ENCODE peak calls at places on chromosomes 7 and 10, in nine cellular contexts. One of them, this sample, is unnamed.

GRCh38 chr10:113705344-113705878 is 25.7 kb downstream of the CASP7 start:
- DNase-seq in A549: no peak
- DNase-seq in heart left ventricle: no peak
- DNase-seq in body of pancreas: no peak
- DNase-seq in ovary: no peak
- DNase-seq in Peyer's patch: no peak
- DNase-seq in erythroblast: no peak
- DNase-seq in transverse colon: no peak
- DNase-seq in adrenal gland: no peak
- DNase-seq in this sample: no peak

GRCh38 chr7:132380065-132380464 is 196.2 kb downstream of the PLXNA4 start:
- DNase-seq in Peyer's patch: no peak
- DNase-seq in A549: no peak
- DNase-seq in body of pancreas: peak
- DNase-seq in heart left ventricle: no peak
- DNase-seq in erythroblast: no peak
- DNase-seq in ovary: peak
- DNase-seq in adrenal gland: no peak
- DNase-seq in transverse colon: no peak
- DNase-seq in this sample: no peak

GRCh38 chr10:102451105-102451969 is at the start of gene C10orf95:
- DNase-seq in A549: no peak
- DNase-seq in heart left ventricle: no peak
- DNase-seq in ovary: no peak
- DNase-seq in erythroblast: no peak
- DNase-seq in body of pancreas: peak
- DNase-seq in adrenal gland: peak
- DNase-seq in Peyer's patch: no peak
- DNase-seq in transverse colon: peak
- DNase-seq in this sample: no peak

GRCh38 chr7:134365341-134366054 is 48.8 kb upstream of the SLC35B4 start:
- DNase-seq in Peyer's patch: no peak
- DNase-seq in body of pancreas: no peak
- DNase-seq in adrenal gland: no peak
- DNase-seq in transverse colon: no peak
- DNase-seq in erythroblast: no peak
- DNase-seq in ovary: no peak
- DNase-seq in heart left ventricle: no peak
- DNase-seq in A549: peak
- DNase-seq in this sample: no peak

GRCh38 chr7:30733216-30733615 is 18.7 kb upstream of the INMT start:
- DNase-seq in A549: no peak
- DNase-seq in Peyer's patch: no peak
- DNase-seq in heart left ventricle: no peak
- DNase-seq in body of pancreas: no peak
- DNase-seq in transverse colon: no peak
- DNase-seq in ovary: no peak
- DNase-seq in erythroblast: no peak
- DNase-seq in adrenal gland: no peak
- DNase-seq in this sample: no peak

GRCh38 chr10:108597657-108598319 is 1325.5 kb downstream of the XPNPEP1 start:
- DNase-seq in heart left ventricle: no peak
- DNase-seq in erythroblast: no peak
- DNase-seq in ovary: no peak
- DNase-seq in Peyer's patch: no peak
- DNase-seq in adrenal gland: no peak
- DNase-seq in body of pancreas: no peak
- DNase-seq in A549: no peak
- DNase-seq in transverse colon: no peak
- DNase-seq in this sample: no peak

GRCh38 chr10:3631709-3632330 is 153.2 kb downstream of the KLF6 start:
- DNase-seq in transverse colon: no peak
- DNase-seq in body of pancreas: no peak
- DNase-seq in Peyer's patch: no peak
- DNase-seq in A549: no peak
- DNase-seq in ovary: no peak
- DNase-seq in heart left ventricle: no peak
- DNase-seq in erythroblast: no peak
- DNase-seq in adrenal gland: no peak
- DNase-seq in this sample: no peak

GRCh38 chr10:128063736-128064614 is 62.2 kb downstream of the MKI67 start:
- DNase-seq in adrenal gland: no peak
- DNase-seq in ovary: no peak
- DNase-seq in body of pancreas: no peak
- DNase-seq in Peyer's patch: peak
- DNase-seq in erythroblast: no peak
- DNase-seq in heart left ventricle: peak
- DNase-seq in transverse colon: no peak
- DNase-seq in A549: no peak
- DNase-seq in this sample: no peak

GRCh38 chr10:60426425-60426824 is 36.8 kb upstream of the ANK3 start:
- DNase-seq in A549: peak
- DNase-seq in body of pancreas: no peak
- DNase-seq in Peyer's patch: no peak
- DNase-seq in ovary: no peak
- DNase-seq in adrenal gland: no peak
- DNase-seq in transverse colon: no peak
- DNase-seq in heart left ventricle: no peak
- DNase-seq in erythroblast: no peak
- DNase-seq in this sample: no peak

GRCh38 chr7:78350926-78351325 is 552.4 kb downstream of the PHTF2 start:
- DNase-seq in body of pancreas: no peak
- DNase-seq in transverse colon: no peak
- DNase-seq in adrenal gland: no peak
- DNase-seq in heart left ventricle: no peak
- DNase-seq in A549: no peak
- DNase-seq in erythroblast: no peak
- DNase-seq in ovary: no peak
- DNase-seq in Peyer's patch: no peak
- DNase-seq in this sample: no peak

GRCh38 chr7:26140380-26140779 is 11.6 kb upstream of the NFE2L3 start:
- DNase-seq in Peyer's patch: no peak
- DNase-seq in adrenal gland: no peak
- DNase-seq in transverse colon: no peak
- DNase-seq in body of pancreas: no peak
- DNase-seq in A549: no peak
- DNase-seq in ovary: no peak
- DNase-seq in heart left ventricle: no peak
- DNase-seq in erythroblast: no peak
- DNase-seq in this sample: no peak

GRCh38 chr7:16753102-16753931 is at the start of gene TSPAN13:
- DNase-seq in heart left ventricle: peak
- DNase-seq in A549: peak
- DNase-seq in adrenal gland: peak
- DNase-seq in body of pancreas: peak
- DNase-seq in transverse colon: peak
- DNase-seq in erythroblast: peak
- DNase-seq in ovary: peak
- DNase-seq in Peyer's patch: peak
- DNase-seq in this sample: peak
- TF ChIP-seq POLR2A in heart left ventricle: peak
- TF ChIP-seq POLR2A in A549: peak
- TF ChIP-seq POLR2A in adrenal gland: peak
- TF ChIP-seq POLR2A in body of pancreas: peak
- TF ChIP-seq POLR2A in transverse colon: peak
- TF ChIP-seq POLR2A in erythroblast: peak
- TF ChIP-seq POLR2A in ovary: no peak
- TF ChIP-seq POLR2A in Peyer's patch: peak
- TF ChIP-seq POLR2A in this sample: no peak

DNA sequence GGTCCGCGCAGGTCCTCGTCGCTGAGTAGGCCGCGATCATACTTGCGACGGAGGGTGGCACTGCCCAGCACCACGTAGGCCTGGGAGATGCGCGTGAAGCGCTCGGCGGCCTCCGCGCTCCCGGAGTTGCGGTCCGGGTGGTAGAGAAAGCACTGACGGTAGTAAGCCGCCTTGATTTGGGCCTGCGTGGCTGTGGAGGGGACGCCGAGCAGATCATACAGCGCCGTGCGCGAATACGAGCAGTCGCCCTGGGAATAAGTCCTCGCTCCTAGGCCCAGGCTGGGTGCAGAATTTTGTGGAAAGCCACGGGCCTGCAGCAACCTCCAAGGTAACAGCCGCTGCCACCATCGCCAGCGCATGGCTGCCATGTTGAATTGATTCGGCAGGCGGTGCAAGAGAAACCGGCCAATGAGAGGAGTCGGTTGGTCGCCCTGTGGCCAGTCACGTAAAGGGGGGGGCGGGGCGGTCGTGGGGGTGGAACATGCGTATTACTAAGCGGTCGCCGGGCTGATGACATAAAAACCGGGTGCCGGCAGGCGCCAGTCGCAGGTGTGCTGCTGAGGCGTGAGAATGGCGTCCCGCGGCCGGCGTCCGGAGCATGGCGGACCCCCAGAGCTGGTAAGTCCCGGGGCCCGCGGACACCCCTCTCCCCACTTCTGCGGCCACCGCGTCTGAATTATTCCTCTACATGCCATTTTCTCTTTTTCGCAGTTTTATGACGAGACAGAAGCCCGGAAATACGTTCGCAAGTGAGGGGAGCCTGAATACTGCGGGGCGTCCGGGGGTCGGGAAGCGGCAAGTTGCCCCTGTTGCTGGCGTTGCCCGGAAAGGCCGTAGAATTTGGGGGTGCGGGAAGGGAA is at the start of the genes BUD23 and DNAJC30:
- DNase-seq in transverse colon: peak
- DNase-seq in ovary: peak
- DNase-seq in A549: peak
- DNase-seq in body of pancreas: peak
- DNase-seq in adrenal gland: peak
- DNase-seq in heart left ventricle: peak
- DNase-seq in Peyer's patch: peak
- DNase-seq in erythroblast: peak
- DNase-seq in this sample: peak
- TF ChIP-seq POLR2A in transverse colon: peak
- TF ChIP-seq POLR2A in ovary: peak
- TF ChIP-seq POLR2A in A549: peak
- TF ChIP-seq POLR2A in body of pancreas: peak
- TF ChIP-seq POLR2A in adrenal gland: peak
- TF ChIP-seq POLR2A in heart left ventricle: peak
- TF ChIP-seq POLR2A in Peyer's patch: peak
- TF ChIP-seq POLR2A in erythroblast: peak
- TF ChIP-seq POLR2A in this sample: peak

GRCh38 chr10:95657250-95657649 is 739 bp upstream of the ALDH18A1 start:
- DNase-seq in Peyer's patch: no peak
- DNase-seq in heart left ventricle: no peak
- DNase-seq in erythroblast: no peak
- DNase-seq in transverse colon: no peak
- DNase-seq in A549: no peak
- DNase-seq in ovary: no peak
- DNase-seq in body of pancreas: no peak
- DNase-seq in adrenal gland: no peak
- DNase-seq in this sample: no peak

GRCh38 chr10:95660283-95660682 is 3.8 kb upstream of the ALDH18A1 start:
- DNase-seq in body of pancreas: no peak
- DNase-seq in heart left ventricle: no peak
- DNase-seq in Peyer's patch: no peak
- DNase-seq in erythroblast: no peak
- DNase-seq in A549: no peak
- DNase-seq in adrenal gland: no peak
- DNase-seq in ovary: no peak
- DNase-seq in transverse colon: no peak
- DNase-seq in this sample: peak

GRCh38 chr10:95655571-95656290 is 780 bp downstream of the ALDH18A1 start:
- DNase-seq in Peyer's patch: no peak
- DNase-seq in adrenal gland: peak
- DNase-seq in erythroblast: peak
- DNase-seq in body of pancreas: no peak
- DNase-seq in heart left ventricle: no peak
- DNase-seq in A549: peak
- DNase-seq in ovary: no peak
- DNase-seq in transverse colon: peak
- DNase-seq in this sample: peak

GRCh38 chr10:95653895-95654294 is 2.6 kb downstream of the ALDH18A1 start:
- DNase-seq in Peyer's patch: no peak
- DNase-seq in erythroblast: no peak
- DNase-seq in ovary: no peak
- DNase-seq in body of pancreas: no peak
- DNase-seq in adrenal gland: no peak
- DNase-seq in A549: no peak
- DNase-seq in transverse colon: no peak
- DNase-seq in heart left ventricle: no peak
- DNase-seq in this sample: no peak

GRCh38 chr10:95656291-95657164 is at the start of gene ALDH18A1:
- DNase-seq in ovary: peak
- DNase-seq in transverse colon: peak
- DNase-seq in A549: peak
- DNase-seq in erythroblast: peak
- DNase-seq in adrenal gland: peak
- DNase-seq in body of pancreas: peak
- DNase-seq in Peyer's patch: peak
- DNase-seq in heart left ventricle: peak
- DNase-seq in this sample: peak
- TF ChIP-seq POLR2A in ovary: peak
- TF ChIP-seq POLR2A in transverse colon: peak
- TF ChIP-seq POLR2A in A549: peak
- TF ChIP-seq POLR2A in erythroblast: no peak
- TF ChIP-seq POLR2A in adrenal gland: peak
- TF ChIP-seq POLR2A in body of pancreas: peak
- TF ChIP-seq POLR2A in Peyer's patch: no peak
- TF ChIP-seq POLR2A in heart left ventricle: peak
- TF ChIP-seq POLR2A in this sample: peak

GRCh38 chr10:122953827-122954730 is at the start of gene C10orf88:
- DNase-seq in A549: peak
- DNase-seq in ovary: peak
- DNase-seq in Peyer's patch: peak
- DNase-seq in heart left ventricle: peak
- DNase-seq in adrenal gland: peak
- DNase-seq in transverse colon: peak
- DNase-seq in erythroblast: peak
- DNase-seq in body of pancreas: peak
- DNase-seq in this sample: peak

GRCh38 chr10:122957474-122957873 is 3.4 kb upstream of the C10orf88 start:
- DNase-seq in erythroblast: no peak
- DNase-seq in transverse colon: no peak
- DNase-seq in Peyer's patch: no peak
- DNase-seq in ovary: no peak
- DNase-seq in adrenal gland: no peak
- DNase-seq in body of pancreas: no peak
- DNase-seq in A549: no peak
- DNase-seq in heart left ventricle: no peak
- DNase-seq in this sample: no peak

GRCh38 chr10:122954731-122955050 is 664 bp upstream of the C10orf88 start:
- DNase-seq in transverse colon: no peak
- DNase-seq in erythroblast: no peak
- DNase-seq in body of pancreas: no peak
- DNase-seq in ovary: no peak
- DNase-seq in adrenal gland: peak
- DNase-seq in A549: no peak
- DNase-seq in Peyer's patch: no peak
- DNase-seq in heart left ventricle: no peak
- DNase-seq in this sample: no peak

GRCh38 chr10:122955892-122956291 is 1.9 kb upstream of the C10orf88 start:
- DNase-seq in adrenal gland: no peak
- DNase-seq in erythroblast: no peak
- DNase-seq in body of pancreas: no peak
- DNase-seq in Peyer's patch: no peak
- DNase-seq in A549: no peak
- DNase-seq in ovary: no peak
- DNase-seq in transverse colon: no peak
- DNase-seq in heart left ventricle: no peak
- DNase-seq in this sample: no peak
- TF ChIP-seq POLR2A in adrenal gland: no peak
- TF ChIP-seq POLR2A in erythroblast: no peak
- TF ChIP-seq POLR2A in body of pancreas: no peak
- TF ChIP-seq POLR2A in Peyer's patch: no peak
- TF ChIP-seq POLR2A in A549: no peak
- TF ChIP-seq POLR2A in ovary: no peak
- TF ChIP-seq POLR2A in transverse colon: no peak
- TF ChIP-seq POLR2A in heart left ventricle: no peak
- TF ChIP-seq POLR2A in this sample: no peak